ENCODE peak calls at places on chromosomes 12 and 14, in eight cellular contexts. One of them, this sample, is unnamed.

GRCh38 chr12:15525414-15525813 is 203.1 kb downstream of the PTPRO start:
- DNase-seq in activated gamma-delta T cell treated with Interleukin-2 at 50 U/mL for 16 hours: no peak
- DNase-seq in Kasumi-1: no peak
- DNase-seq in T follicular helper cell: no peak
- DNase-seq in D341Med: no peak
- DNase-seq in left lobe of liver: no peak
- DNase-seq in tibial nerve: no peak
- DNase-seq in GM13976: no peak
- DNase-seq in this sample: no peak

GRCh38 chr12:100987552-100988277 is 193.1 kb downstream of the ANO4 start:
- DNase-seq in GM13976: peak
- DNase-seq in D341Med: no peak
- DNase-seq in Kasumi-1: peak
- DNase-seq in activated gamma-delta T cell treated with Interleukin-2 at 50 U/mL for 16 hours: no peak
- DNase-seq in T follicular helper cell: no peak
- DNase-seq in tibial nerve: no peak
- DNase-seq in left lobe of liver: no peak
- DNase-seq in this sample: peak

GRCh38 chr12:481422-481821 is 21.7 kb downstream of the B4GALNT3 start:
- DNase-seq in GM13976: no peak
- DNase-seq in tibial nerve: no peak
- DNase-seq in T follicular helper cell: no peak
- DNase-seq in Kasumi-1: peak
- DNase-seq in activated gamma-delta T cell treated with Interleukin-2 at 50 U/mL for 16 hours: no peak
- DNase-seq in left lobe of liver: no peak
- DNase-seq in D341Med: no peak
- DNase-seq in this sample: no peak

GRCh38 chr12:52971701-52972329 is 22.9 kb downstream of the KRT18 start:
- DNase-seq in tibial nerve: no peak
- DNase-seq in GM13976: no peak
- DNase-seq in T follicular helper cell: no peak
- DNase-seq in activated gamma-delta T cell treated with Interleukin-2 at 50 U/mL for 16 hours: no peak
- DNase-seq in left lobe of liver: no peak
- DNase-seq in Kasumi-1: no peak
- DNase-seq in D341Med: peak
- DNase-seq in this sample: no peak

GRCh38 chr14:99234982-99235491 is 37.0 kb downstream of the BCL11B start:
- DNase-seq in left lobe of liver: no peak
- DNase-seq in GM13976: no peak
- DNase-seq in Kasumi-1: no peak
- DNase-seq in activated gamma-delta T cell treated with Interleukin-2 at 50 U/mL for 16 hours: peak
- DNase-seq in D341Med: no peak
- DNase-seq in tibial nerve: no peak
- DNase-seq in T follicular helper cell: peak
- DNase-seq in this sample: no peak

GRCh38 chr12:24996820-24997219 is 47.9 kb upstream of the BCAT1 start:
- DNase-seq in activated gamma-delta T cell treated with Interleukin-2 at 50 U/mL for 16 hours: no peak
- DNase-seq in left lobe of liver: no peak
- DNase-seq in T follicular helper cell: no peak
- DNase-seq in D341Med: no peak
- DNase-seq in Kasumi-1: no peak
- DNase-seq in GM13976: no peak
- DNase-seq in tibial nerve: no peak
- DNase-seq in this sample: no peak

GRCh38 chr14:47665337-47666134 is 9.9 kb downstream of the MDGA2 start:
- DNase-seq in tibial nerve: no peak
- DNase-seq in D341Med: no peak
- DNase-seq in T follicular helper cell: no peak
- DNase-seq in activated gamma-delta T cell treated with Interleukin-2 at 50 U/mL for 16 hours: no peak
- DNase-seq in left lobe of liver: no peak
- DNase-seq in Kasumi-1: no peak
- DNase-seq in GM13976: no peak
- DNase-seq in this sample: no peak

GRCh38 chr12:75635606-75636444 is 124.4 kb upstream of the KRR1 start:
- DNase-seq in left lobe of liver: no peak
- DNase-seq in Kasumi-1: peak
- DNase-seq in T follicular helper cell: no peak
- DNase-seq in D341Med: no peak
- DNase-seq in activated gamma-delta T cell treated with Interleukin-2 at 50 U/mL for 16 hours: no peak
- DNase-seq in tibial nerve: no peak
- DNase-seq in GM13976: peak
- DNase-seq in this sample: peak

GRCh38 chr14:100278702-100279101 is 27.5 kb downstream of the SLC25A29 start:
- DNase-seq in Kasumi-1: peak
- DNase-seq in left lobe of liver: peak
- DNase-seq in GM13976: peak
- DNase-seq in tibial nerve: no peak
- DNase-seq in activated gamma-delta T cell treated with Interleukin-2 at 50 U/mL for 16 hours: no peak
- DNase-seq in T follicular helper cell: no peak
- DNase-seq in D341Med: peak
- DNase-seq in this sample: peak

GRCh38 chr12:88206636-88207035 is 64.5 kb downstream of the TMTC3 start:
- DNase-seq in left lobe of liver: no peak
- DNase-seq in Kasumi-1: no peak
- DNase-seq in D341Med: no peak
- DNase-seq in tibial nerve: no peak
- DNase-seq in T follicular helper cell: no peak
- DNase-seq in activated gamma-delta T cell treated with Interleukin-2 at 50 U/mL for 16 hours: no peak
- DNase-seq in GM13976: no peak
- DNase-seq in this sample: no peak

GRCh38 chr12:76611533-76611932 is 52.0 kb upstream of the OSBPL8 start:
- DNase-seq in tibial nerve: no peak
- DNase-seq in left lobe of liver: no peak
- DNase-seq in GM13976: no peak
- DNase-seq in Kasumi-1: no peak
- DNase-seq in activated gamma-delta T cell treated with Interleukin-2 at 50 U/mL for 16 hours: no peak
- DNase-seq in T follicular helper cell: no peak
- DNase-seq in D341Med: no peak
- DNase-seq in this sample: no peak

GRCh38 chr14:70934502-70935134 is 27.4 kb downstream of the PCNX1 start:
- DNase-seq in T follicular helper cell: no peak
- DNase-seq in Kasumi-1: no peak
- DNase-seq in left lobe of liver: no peak
- DNase-seq in activated gamma-delta T cell treated with Interleukin-2 at 50 U/mL for 16 hours: no peak
- DNase-seq in tibial nerve: no peak
- DNase-seq in GM13976: peak
- DNase-seq in D341Med: no peak
- DNase-seq in this sample: peak

GRCh38 chr12:31868980-31869379 is 90.2 kb upstream of the RESF1 start:
- DNase-seq in tibial nerve: no peak
- DNase-seq in left lobe of liver: peak
- DNase-seq in GM13976: no peak
- DNase-seq in T follicular helper cell: no peak
- DNase-seq in Kasumi-1: no peak
- DNase-seq in activated gamma-delta T cell treated with Interleukin-2 at 50 U/mL for 16 hours: no peak
- DNase-seq in D341Med: no peak
- DNase-seq in this sample: no peak

GRCh38 chr12:124506145-124506831 is 61.1 kb downstream of the NCOR2 start:
- DNase-seq in tibial nerve: peak
- DNase-seq in Kasumi-1: peak
- DNase-seq in left lobe of liver: peak
- DNase-seq in D341Med: peak
- DNase-seq in T follicular helper cell: no peak
- DNase-seq in activated gamma-delta T cell treated with Interleukin-2 at 50 U/mL for 16 hours: no peak
- DNase-seq in GM13976: no peak
- DNase-seq in this sample: no peak

GRCh38 chr12:93176166-93176565 is 201.6 kb upstream of the NUDT4 start:
- DNase-seq in Kasumi-1: no peak
- DNase-seq in left lobe of liver: no peak
- DNase-seq in activated gamma-delta T cell treated with Interleukin-2 at 50 U/mL for 16 hours: no peak
- DNase-seq in tibial nerve: no peak
- DNase-seq in GM13976: no peak
- DNase-seq in T follicular helper cell: no peak
- DNase-seq in D341Med: no peak
- DNase-seq in this sample: no peak

GRCh38 chr12:98456583-98457573 is 58.5 kb upstream of the TMPO start:
- DNase-seq in activated gamma-delta T cell treated with Interleukin-2 at 50 U/mL for 16 hours: peak
- DNase-seq in T follicular helper cell: no peak
- DNase-seq in Kasumi-1: no peak
- DNase-seq in D341Med: peak
- DNase-seq in GM13976: peak
- DNase-seq in tibial nerve: no peak
- DNase-seq in left lobe of liver: peak
- DNase-seq in this sample: peak

GRCh38 chr12:510071-510825 is 50.5 kb downstream of the B4GALNT3 start:
- DNase-seq in D341Med: no peak
- DNase-seq in GM13976: no peak
- DNase-seq in left lobe of liver: no peak
- DNase-seq in activated gamma-delta T cell treated with Interleukin-2 at 50 U/mL for 16 hours: no peak
- DNase-seq in Kasumi-1: no peak
- DNase-seq in tibial nerve: no peak
- DNase-seq in T follicular helper cell: no peak
- DNase-seq in this sample: no peak

GRCh38 chr12:124396544-124397398 is 101.9 kb downstream of the RFLNA start:
- DNase-seq in T follicular helper cell: no peak
- DNase-seq in left lobe of liver: no peak
- DNase-seq in D341Med: no peak
- DNase-seq in GM13976: no peak
- DNase-seq in Kasumi-1: no peak
- DNase-seq in tibial nerve: peak
- DNase-seq in activated gamma-delta T cell treated with Interleukin-2 at 50 U/mL for 16 hours: no peak
- DNase-seq in this sample: no peak

This sample was measured in GM10248.